ENCODE peak calls at places on chromosomes 6 and 20, in four cellular contexts. One of them, this sample, is unnamed.

GRCh38 chr6:71197770-71198169 is 90.8 kb upstream of the OGFRL1 start:
- DNase-seq in NCI-H1092: no peak
- DNase-seq in stimulated activated CD8-positive, alpha-beta memory T cell treated with anti-CD3 and anti-CD28 coated beads, Interleukin-15, amount 100 ng/mL, for 4 hours: no peak
- DNase-seq in body of pancreas: no peak
- DNase-seq in this sample: no peak

GRCh38 chr6:1436334-1437306 is 47.2 kb downstream of the FOXF2 start:
- DNase-seq in NCI-H1092: no peak
- DNase-seq in stimulated activated CD8-positive, alpha-beta memory T cell treated with anti-CD3 and anti-CD28 coated beads, Interleukin-15, amount 100 ng/mL, for 4 hours: no peak
- DNase-seq in body of pancreas: peak; percentile 60
- DNase-seq in this sample: peak; percentile 22

GRCh38 chr6:137709424-137710281 is 157.4 kb upstream of the TNFAIP3 start:
- DNase-seq in NCI-H1092: no peak
- DNase-seq in stimulated activated CD8-positive, alpha-beta memory T cell treated with anti-CD3 and anti-CD28 coated beads, Interleukin-15, amount 100 ng/mL, for 4 hours: no peak
- DNase-seq in body of pancreas: no peak
- DNase-seq in this sample: no peak

GRCh38 chr6:81999826-82000225 is 247.3 kb upstream of the TENT5A start:
- DNase-seq in NCI-H1092: no peak
- DNase-seq in stimulated activated CD8-positive, alpha-beta memory T cell treated with anti-CD3 and anti-CD28 coated beads, Interleukin-15, amount 100 ng/mL, for 4 hours: no peak
- DNase-seq in body of pancreas: no peak
- DNase-seq in this sample: no peak

GRCh38 chr20:40654876-40655275 is 34.2 kb downstream of the MAFB start:
- DNase-seq in NCI-H1092: no peak
- DNase-seq in stimulated activated CD8-positive, alpha-beta memory T cell treated with anti-CD3 and anti-CD28 coated beads, Interleukin-15, amount 100 ng/mL, for 4 hours: no peak
- DNase-seq in body of pancreas: no peak
- DNase-seq in this sample: no peak

GRCh38 chr20:64244870-64245603 is 10.5 kb upstream of the PCMTD2 start:
- DNase-seq in NCI-H1092: no peak
- DNase-seq in stimulated activated CD8-positive, alpha-beta memory T cell treated with anti-CD3 and anti-CD28 coated beads, Interleukin-15, amount 100 ng/mL, for 4 hours: no peak
- DNase-seq in body of pancreas: no peak
- DNase-seq in this sample: no peak

GRCh38 chr6:79466222-79466834 is 70.9 kb downstream of the LCA5 start:
- DNase-seq in NCI-H1092: no peak
- DNase-seq in stimulated activated CD8-positive, alpha-beta memory T cell treated with anti-CD3 and anti-CD28 coated beads, Interleukin-15, amount 100 ng/mL, for 4 hours: no peak
- DNase-seq in body of pancreas: no peak
- DNase-seq in this sample: no peak

GRCh38 chr6:89562114-89562815 is 76.3 kb downstream of the LYRM2 start:
- DNase-seq in NCI-H1092: no peak
- DNase-seq in stimulated activated CD8-positive, alpha-beta memory T cell treated with anti-CD3 and anti-CD28 coated beads, Interleukin-15, amount 100 ng/mL, for 4 hours: no peak
- DNase-seq in body of pancreas: no peak
- DNase-seq in this sample: no peak

GRCh38 chr6:48535569-48535968 is 424.6 kb upstream of the PTCHD4 start:
- DNase-seq in NCI-H1092: no peak
- DNase-seq in stimulated activated CD8-positive, alpha-beta memory T cell treated with anti-CD3 and anti-CD28 coated beads, Interleukin-15, amount 100 ng/mL, for 4 hours: no peak
- DNase-seq in body of pancreas: no peak
- DNase-seq in this sample: no peak

GRCh38 chr20:43542674-43543073 is 16.2 kb upstream of the SGK2 start:
- DNase-seq in NCI-H1092: no peak
- DNase-seq in stimulated activated CD8-positive, alpha-beta memory T cell treated with anti-CD3 and anti-CD28 coated beads, Interleukin-15, amount 100 ng/mL, for 4 hours: no peak
- DNase-seq in body of pancreas: no peak
- DNase-seq in this sample: no peak

GRCh38 chr6:43718387-43719105 is 31.0 kb upstream of the MRPS18A start:
- DNase-seq in NCI-H1092: no peak
- DNase-seq in stimulated activated CD8-positive, alpha-beta memory T cell treated with anti-CD3 and anti-CD28 coated beads, Interleukin-15, amount 100 ng/mL, for 4 hours: no peak
- DNase-seq in body of pancreas: no peak
- DNase-seq in this sample: no peak

GRCh38 chr6:2873643-2874042 is 29.5 kb downstream of the SERPINB9 start:
- DNase-seq in NCI-H1092: no peak
- DNase-seq in stimulated activated CD8-positive, alpha-beta memory T cell treated with anti-CD3 and anti-CD28 coated beads, Interleukin-15, amount 100 ng/mL, for 4 hours: no peak
- DNase-seq in body of pancreas: no peak
- DNase-seq in this sample: no peak

GRCh38 chr6:155117266-155117665 is 122.2 kb downstream of the TIAM2 start:
- DNase-seq in NCI-H1092: no peak
- DNase-seq in stimulated activated CD8-positive, alpha-beta memory T cell treated with anti-CD3 and anti-CD28 coated beads, Interleukin-15, amount 100 ng/mL, for 4 hours: no peak
- DNase-seq in body of pancreas: no peak
- DNase-seq in this sample: no peak

GRCh38 chr6:24891004-24891403 is 44.8 kb downstream of the RIPOR2 start:
- DNase-seq in NCI-H1092: no peak
- DNase-seq in stimulated activated CD8-positive, alpha-beta memory T cell treated with anti-CD3 and anti-CD28 coated beads, Interleukin-15, amount 100 ng/mL, for 4 hours: no peak
- DNase-seq in body of pancreas: no peak
- DNase-seq in this sample: no peak

GRCh38 chr6:158475344-158476302 is 84.3 kb upstream of the TMEM181 start:
- DNase-seq in NCI-H1092: peak; percentile 93
- DNase-seq in stimulated activated CD8-positive, alpha-beta memory T cell treated with anti-CD3 and anti-CD28 coated beads, Interleukin-15, amount 100 ng/mL, for 4 hours: no peak
- DNase-seq in body of pancreas: peak; percentile 41
- DNase-seq in this sample: peak; percentile 75

GRCh38 chr20:4876731-4877130 is 124.6 kb downstream of the SLC23A2 start:
- DNase-seq in NCI-H1092: no peak
- DNase-seq in stimulated activated CD8-positive, alpha-beta memory T cell treated with anti-CD3 and anti-CD28 coated beads, Interleukin-15, amount 100 ng/mL, for 4 hours: no peak
- DNase-seq in body of pancreas: no peak
- DNase-seq in this sample: no peak

GRCh38 chr6:11096109-11096508 is 2.5 kb downstream of the SMIM13 start:
- DNase-seq in NCI-H1092: no peak
- DNase-seq in stimulated activated CD8-positive, alpha-beta memory T cell treated with anti-CD3 and anti-CD28 coated beads, Interleukin-15, amount 100 ng/mL, for 4 hours: no peak
- DNase-seq in body of pancreas: peak; percentile 20
- DNase-seq in this sample: peak; percentile 52

GRCh38 chr6:132614554-132614953 is 9.5 kb downstream of the TAAR2 start:
- DNase-seq in NCI-H1092: no peak
- DNase-seq in stimulated activated CD8-positive, alpha-beta memory T cell treated with anti-CD3 and anti-CD28 coated beads, Interleukin-15, amount 100 ng/mL, for 4 hours: no peak
- DNase-seq in body of pancreas: no peak
- DNase-seq in this sample: no peak

GRCh38 chr6:53361549-53362031 is 12.8 kb upstream of the ELOVL5 start:
- DNase-seq in NCI-H1092: no peak
- DNase-seq in stimulated activated CD8-positive, alpha-beta memory T cell treated with anti-CD3 and anti-CD28 coated beads, Interleukin-15, amount 100 ng/mL, for 4 hours: no peak
- DNase-seq in body of pancreas: peak; percentile 44
- DNase-seq in this sample: no peak

This sample was measured in LNCaP clone FGC.